ENCODE peak calls at places on chromosomes 4 and X, in seven cellular contexts. S is astrocyte, A is heart left ventricle, V is AG10803, Y is choroid plexus epithelial cell, H is nephron progenitor cell, U is dorsolateral prefrontal cortex. G is an unnamed sample.

GRCh38 chr4:91447168-91447567 is 856.6 kb upstream of the GRID2 start:
- DNase-seq in S (no peak), A (no peak), V (no peak), Y (no peak), H (no peak), U (no peak), G (no peak)

GRCh38 chr4:173891072-173891471 is 361.0 kb upstream of the HAND2 start:
- DNase-seq in S (no peak), A (no peak), V (no peak), Y (no peak), H (no peak), U (no peak), G (no peak)

GRCh38 chr4:178836865-178837264 is 1394.6 kb upstream of the AGA start:
- DNase-seq in S (no peak), A (no peak), V (no peak), Y (no peak), H (no peak), U (no peak), G (no peak)

GRCh38 chrX:17737707-17738001 is 361 bp downstream of the SCML1 start:
- DNase-seq in S (no peak), A (no peak), V (no peak), Y (no peak), H (peak), U (no peak), G (no peak)

GRCh38 chr4:182560358-182560757 is 317.2 kb downstream of the TENM3 start:
- DNase-seq in S (peak), A (no peak), V (peak), Y (peak), H (peak), U (no peak), G (no peak)

GRCh38 chrX:134670241-134670811 is 12.1 kb upstream of the PLAC1 start:
- DNase-seq in S (peak), A (no peak), V (peak), Y (peak), H (no peak), U (no peak), G (peak)

GRCh38 chr4:112083587-112084347 is 61.5 kb upstream of the FAM241A start:
- DNase-seq in S (no peak), A (no peak), V (no peak), Y (peak), H (no peak), U (no peak), G (peak)

GRCh38 chr4:88136249-88136648 is 22.2 kb downstream of the ABCG2 start:
- DNase-seq in S (no peak), A (no peak), V (no peak), Y (no peak), H (no peak), U (no peak), G (no peak)

GRCh38 chrX:103453655-103454054 is 65.6 kb downstream of the RAB40A start:
- DNase-seq in S (peak), A (no peak), V (peak), Y (peak), H (no peak), U (no peak), G (peak)

GRCh38 chr4:10018818-10019438 is 2.4 kb downstream of the SLC2A9 start:
- DNase-seq in S (peak), A (peak), V (peak), Y (peak), H (peak), U (peak), G (peak)

GRCh38 chr4:25378130-25378743 is 1.2 kb downstream of the ANAPC4 start:
- DNase-seq in S (no peak), A (no peak), V (no peak), Y (no peak), H (no peak), U (no peak), G (no peak)

GRCh38 chr4:25377572-25377882 is 464 bp downstream of the ANAPC4 start:
- DNase-seq in S (no peak), A (no peak), V (no peak), Y (no peak), H (no peak), U (no peak), G (no peak)

GRCh38 chr4:25379591-25379990 is 2.5 kb downstream of the ANAPC4 start:
- DNase-seq in S (no peak), A (no peak), V (no peak), Y (no peak), H (no peak), U (no peak), G (no peak)

GRCh38 chr4:25376754-25377571 is at the start of gene ANAPC4:
- DNase-seq in S (peak), A (peak), V (peak), Y (peak), H (peak), U (peak), G (peak)
- TF ChIP-seq CTCF in S (no peak), A (peak), V (no peak), Y (no peak), H (no peak), U (peak), G (no peak)

GRCh38 chr4:189124791-189125190 is 815.9 kb upstream of the FRG1 start:
- DNase-seq in S (no peak), A (no peak), V (no peak), Y (no peak), H (no peak), U (no peak), G (no peak)

GRCh38 chr4:189128341-189128740 is 812.3 kb upstream of the FRG1 start:
- DNase-seq in S (no peak), A (no peak), V (no peak), Y (no peak), H (no peak), U (no peak), G (no peak)

GRCh38 chr4:189126040-189126439 is 814.6 kb upstream of the FRG1 start:
- DNase-seq in S (no peak), A (no peak), V (no peak), Y (no peak), H (no peak), U (no peak), G (no peak)

GRCh38 chr4:189121336-189121735 is 819.3 kb upstream of the FRG1 start:
- DNase-seq in S (no peak), A (no peak), V (no peak), Y (no peak), H (no peak), U (no peak), G (no peak)

GRCh38 chr4:189124149-189124758 is 816.4 kb upstream of the FRG1 start:
- DNase-seq in S (peak), A (no peak), V (peak), Y (peak), H (peak), U (no peak), G (peak)
- TF ChIP-seq CTCF in S (peak), A (peak), V (peak), Y (peak), H (peak), U (peak), G (peak)

GRCh38 chr4:139453041-139453370 is 915 bp upstream of the RAB33B start:
- DNase-seq in S (peak), A (no peak), V (no peak), Y (peak), H (no peak), U (no peak), G (no peak)
- TF ChIP-seq CTCF in S (peak), A (no peak), V (peak), Y (peak), H (peak), U (no peak), G (peak)

GRCh38 chr4:8283631-8284121 is 14.1 kb downstream of the HTRA3 start:
- DNase-seq in S (no peak), A (peak), V (no peak), Y (no peak), H (no peak), U (no peak), G (no peak)
- TF ChIP-seq CTCF in S (no peak), A (no peak), V (no peak), Y (no peak), H (no peak), U (no peak), G (no peak)

GRCh38 chr4:30721353-30722091 is 1.4 kb downstream of the PCDH7 start:
- DNase-seq in S (peak), A (peak), V (no peak), Y (peak), H (peak), U (no peak), G (peak)
- TF ChIP-seq CTCF in S (no peak), A (peak), V (no peak), Y (no peak), H (no peak), U (peak), G (no peak)

GRCh38 chr4:6548201-6548881 is 26.6 kb upstream of the MAN2B2 start:
- DNase-seq in S (no peak), A (no peak), V (peak), Y (peak), H (peak), U (peak), G (peak)
- TF ChIP-seq CTCF in S (no peak), A (peak), V (peak), Y (peak), H (peak), U (no peak), G (peak)